ENCODE peak calls at places on chromosomes 5 and 9, in five cellular contexts. M is stimulated activated CD4-positive, alpha-beta T cell treated with anti-CD3 and anti-CD28 coated beads, Interleukin-1b, Interleukin-23, amount 100 ng/mL, for 1 hour; B is mesenchymal stem cell; U is RWPE1; V is type B pancreatic cell. F is an unnamed sample.

GRCh38 chr5:111513175-111513520 is 813 bp upstream of the STARD4 start:
- DNase-seq in M (no peak), B (no peak), U (no peak), V (no peak), F (no peak)

GRCh38 chr5:59099995-59100345 is 517.1 kb downstream of the RAB3C start:
- DNase-seq in M (no peak), B (no peak), U (no peak), V (no peak), F (no peak)

GRCh38 chr5:90876366-90876765 is 317.8 kb downstream of the ADGRV1 start:
- DNase-seq in M (no peak), B (no peak), U (no peak), V (no peak), F (no peak)

GRCh38 chr5:177124486-177124991 is 9.0 kb upstream of the NSD1 start:
- DNase-seq in M (no peak), B (no peak), U (no peak), V (no peak), F (no peak)

GRCh38 chr9:99120256-99120655 is 15.3 kb downstream of the TGFBR1 start:
- DNase-seq in M (no peak), B (no peak), U (no peak), V (no peak), F (no peak)

GRCh38 chr9:11319477-11320060 is 706.8 kb upstream of the PTPRD start:
- DNase-seq in M (no peak), B (peak), U (peak), V (no peak), F (no peak)

GRCh38 chr9:107848598-107848997 is 359.0 kb upstream of the KLF4 start:
- DNase-seq in M (no peak), B (no peak), U (no peak), V (no peak), F (no peak)

GRCh38 chr9:131094622-131095021 is 1.7 kb upstream of the AIF1L start:
- DNase-seq in M (no peak), B (peak), U (peak), V (no peak), F (no peak)

GRCh38 chr5:171122372-171122771 is 186.7 kb upstream of the TLX3 start:
- DNase-seq in M (no peak), B (peak), U (no peak), V (no peak), F (no peak)

GRCh38 chr9:78577507-78577906 is 280.6 kb downstream of the PSAT1 start:
- DNase-seq in M (no peak), B (no peak), U (no peak), V (no peak), F (no peak)

GRCh38 chr5:168366124-168366523 is 74.7 kb downstream of the WWC1 start:
- DNase-seq in M (no peak), B (peak), U (peak), V (no peak), F (no peak)

GRCh38 chr9:72925126-72925810 is 27.6 kb downstream of the ALDH1A1 start:
- DNase-seq in M (no peak), B (no peak), U (no peak), V (no peak), F (no peak)

GRCh38 chr5:172499287-172499686 is 45.0 kb upstream of the SH3PXD2B start:
- DNase-seq in M (no peak), B (no peak), U (no peak), V (peak), F (no peak)

GRCh38 chr9:91138760-91139159 is 223.0 kb downstream of the AUH start:
- DNase-seq in M (no peak), B (peak), U (peak), V (no peak), F (no peak)

GRCh38 chr9:81586786-81587185 is 102.6 kb downstream of the TLE1 start:
- DNase-seq in M (no peak), B (no peak), U (no peak), V (no peak), F (no peak)

GRCh38 chr9:75101004-75101601 is 12.8 kb downstream of the OSTF1 start:
- DNase-seq in M (no peak), B (no peak), U (no peak), V (no peak), F (no peak)

GRCh38 chr5:155767480-155767879 is 559.5 kb upstream of the SGCD start:
- DNase-seq in M (no peak), B (no peak), U (no peak), V (no peak), F (no peak)

GRCh38 chr5:143119301-143119769 is 284.2 kb downstream of the NR3C1 start:
- DNase-seq in M (no peak), B (no peak), U (no peak), V (no peak), F (no peak)

GRCh38 chr5:146475906-146476305 is 28.8 kb downstream of the TCERG1 start:
- DNase-seq in M (no peak), B (no peak), U (no peak), V (no peak), F (no peak)

GRCh38 chr9:89116064-89116817 is 62.4 kb downstream of the SHC3 start:
- DNase-seq in M (no peak), B (peak), U (no peak), V (no peak), F (no peak)

GRCh38 chr5:14873093-14873492 is 1.5 kb upstream of the ANKH start:
- DNase-seq in M (no peak), B (no peak), U (no peak), V (no peak), F (no peak)

GRCh38 chr5:171830686-171831085 is 45.1 kb downstream of the SMIM23 start:
- DNase-seq in M (no peak), B (no peak), U (no peak), V (no peak), F (no peak)

GRCh38 chr9:95406114-95406513 is 88.6 kb upstream of the FANCC start:
- DNase-seq in M (no peak), B (peak), U (no peak), V (no peak), F (no peak)

F was measured in RWPE2.